ENCODE peak calls at places on chromosomes 3 and 15, in four cellular contexts. M, Z, P and O are unnamed samples.

GRCh38 chr3:3662610-3663009 is 136.6 kb upstream of the LRRN1 start:
- DNase-seq in M (no peak), P (no peak), Z (no peak), O (no peak)

GRCh38 chr3:48428863-48429415 is 947 bp downstream of the PLXNB1 start:
- DNase-seq in Z (peak), P (peak), M (no peak), O (no peak)

GRCh38 chr3:36677331-36678007 is 86.9 kb downstream of the DCLK3 start:
- DNase-seq in P (no peak), Z (no peak), M (no peak), O (no peak)

GRCh38 chr3:79140718-79141117 is 627.1 kb downstream of the ROBO1 start:
- DNase-seq in P (no peak), M (no peak), Z (no peak), O (no peak)

GRCh38 chr3:72630614-72631344 is 217.5 kb downstream of the SHQ1 start:
- DNase-seq in Z (no peak), M (no peak), P (no peak), O (no peak)

GRCh38 chr3:124395584-124396340 is 334.5 kb upstream of the UMPS start:
- DNase-seq in P (peak), M (no peak), Z (peak), O (no peak)

GRCh38 chr3:47852604-47853397 is 49.9 kb downstream of the DHX30 start:
- DNase-seq in M (no peak), P (no peak), Z (no peak), O (no peak)

GRCh38 chr3:195582947-195583346 is 793 bp downstream of the APOD start:
- DNase-seq in M (no peak), Z (no peak), P (no peak), O (no peak)

GRCh38 chr15:91469627-91470567 is 369.8 kb downstream of the SV2B start:
- DNase-seq in Z (no peak), M (peak), P (no peak), O (peak)

GRCh38 chr15:50235794-50236193 is 29.7 kb downstream of the HDC start:
- DNase-seq in P (no peak), Z (no peak), M (no peak), O (no peak)

GRCh38 chr3:169394316-169394715 is 269.2 kb downstream of the MECOM start:
- DNase-seq in M (no peak), P (no peak), Z (no peak), O (no peak)

GRCh38 chr3:69972672-69973071 is 26.9 kb upstream of the SAMMSON start:
- DNase-seq in Z (no peak), M (no peak), P (no peak), O (no peak)

GRCh38 chr3:141336672-141337522 is 31.4 kb upstream of the ZBTB38 start:
- DNase-seq in Z (no peak), P (no peak), M (no peak), O (no peak)